ENCODE peak calls at places on chromosomes 11 and 22, in four cellular contexts. S is NCI-H146, V is endodermal cell, Y is HEK293T. I is an unnamed sample.

GRCh38 chr11:76624515-76625379 is 45.8 kb downstream of the LRRC32 start:
- DNase-seq in S (no peak), Y (no peak), V (peak), I (no peak)

GRCh38 chr11:504053-504993 is 2.7 kb downstream of the RNH1 start:
- DNase-seq in S (no peak), V (peak), Y (no peak), I (no peak)

GRCh38 chr11:112227002-112227401 is 774 bp downstream of the PTS start:
- DNase-seq in S (peak), Y (peak), V (no peak), I (no peak)

GRCh38 chr11:128394436-128395089 is 192.8 kb downstream of the ETS1 start:
- DNase-seq in V (no peak), S (no peak), Y (no peak), I (no peak)

GRCh38 chr22:31556627-31557203 is 60.4 kb downstream of the SFI1 start:
- DNase-seq in S (peak), V (no peak), Y (peak), I (no peak)

GRCh38 chr11:1207451-1208360 is 15.2 kb upstream of the MUC5B start:
- DNase-seq in V (no peak), S (no peak), Y (no peak), I (peak)

GRCh38 chr11:13784848-13785247 is 116.4 kb downstream of the FAR1 start:
- DNase-seq in Y (no peak), S (no peak), V (no peak), I (no peak)

GRCh38 chr22:19448739-19449421 is 1.4 kb upstream of the C22orf39 start:
- DNase-seq in Y (peak), S (no peak), V (peak), I (no peak)

GRCh38 chr22:20957118-20957690 is 9.9 kb upstream of the AIFM3 start:
- DNase-seq in V (peak), Y (no peak), S (no peak), I (peak)

I was measured in H9.